ENCODE peak calls at places on chromosome 5, in seven cellular contexts. W, M, E, P, G, A and F are unnamed samples.

GRCh38 chr5:92548351-92548750 is 1032.7 kb downstream of the NR2F1-AS1 start:
- DNase-seq in W (no peak), P (no peak), E (peak), M (no peak), G (no peak), A (no peak), F (no peak)

GRCh38 chr5:180816608-180817534 is 14.3 kb upstream of the MGAT1 start:
- DNase-seq in M (peak), G (no peak), P (peak), W (no peak), A (no peak), E (peak), F (no peak)

GRCh38 chr5:10565785-10566506 is 2.1 kb downstream of the ANKRD33B start:
- DNase-seq in W (peak), M (no peak), G (peak), E (no peak), P (no peak), A (no peak), F (no peak)

GRCh38 chr5:173950829-173951228 is 38.1 kb upstream of the C5orf47 start:
- DNase-seq in G (no peak), W (no peak), P (no peak), A (no peak), M (no peak), E (peak), F (no peak)

GRCh38 chr5:74206571-74207550 is 433.7 kb downstream of the ENC1 start:
- DNase-seq in A (no peak), G (peak), P (peak), E (peak), W (peak), M (peak), F (no peak)

GRCh38 chr5:57410374-57411320 is 72.0 kb downstream of the ACTBL2 start:
- DNase-seq in W (no peak), M (no peak), G (no peak), A (no peak), P (no peak), E (no peak), F (no peak)

GRCh38 chr5:40615586-40616193 is 64.0 kb upstream of the PTGER4 start:
- DNase-seq in P (no peak), M (no peak), E (peak), G (no peak), A (no peak), W (no peak), F (no peak)

GRCh38 chr5:150618188-150618587 is 22.3 kb upstream of the SYNPO start:
- DNase-seq in W (no peak), P (peak), E (peak), A (no peak), G (no peak), M (no peak), F (no peak)

GRCh38 chr5:56833325-56833724 is 18.0 kb downstream of the MAP3K1 start:
- DNase-seq in W (no peak), A (no peak), P (no peak), E (no peak), G (no peak), M (no peak), F (no peak)

GRCh38 chr5:160467555-160468418 is 46.1 kb downstream of the PTTG1 start:
- DNase-seq in A (no peak), P (peak), W (peak), M (peak), E (peak), G (peak), F (peak)

GRCh38 chr5:140869555-140869886 is 764 bp downstream of the PCDHA11 start:
- DNase-seq in W (no peak), E (no peak), A (no peak), M (no peak), P (no peak), G (no peak), F (no peak)

GRCh38 chr5:158701406-158702177 is 398.1 kb downstream of the EBF1 start:
- DNase-seq in G (no peak), P (peak), M (no peak), E (peak), W (no peak), A (no peak), F (no peak)

GRCh38 chr5:143536364-143536763 is 132.9 kb upstream of the NR3C1 start:
- DNase-seq in E (peak), A (no peak), M (no peak), P (no peak), G (peak), W (no peak), F (no peak)

GRCh38 chr5:39951070-39951469 is 526.3 kb upstream of the DAB2 start:
- DNase-seq in W (no peak), E (no peak), G (no peak), M (no peak), A (no peak), P (no peak), F (no peak)

GRCh38 chr5:180792287-180792964 is 10.2 kb downstream of the MGAT1 start:
- DNase-seq in P (no peak), G (no peak), M (peak), W (no peak), A (peak), E (no peak), F (no peak)

GRCh38 chr5:96743065-96743768 is 64.5 kb downstream of the ERAP1 start:
- DNase-seq in M (no peak), W (no peak), G (no peak), P (no peak), E (peak), A (no peak), F (no peak)

GRCh38 chr5:96433066-96433447 is at the start of gene PCSK1:
- DNase-seq in E (peak), A (no peak), G (no peak), W (no peak), P (no peak), M (no peak), F (no peak)

GRCh38 chr5:151617841-151618710 is 26.9 kb upstream of the FAT2 start:
- DNase-seq in G (no peak), M (no peak), E (no peak), P (no peak), A (no peak), W (no peak), F (no peak)

GRCh38 chr5:32388429-32389111 is 56.0 kb downstream of the ZFR start:
- DNase-seq in W (no peak), P (no peak), M (no peak), A (no peak), E (peak), G (no peak), F (no peak)

GRCh38 chr5:17314907-17315471 is 97.6 kb downstream of the BASP1 start:
- DNase-seq in A (no peak), G (no peak), P (no peak), E (peak), M (no peak), W (no peak), F (no peak)

GRCh38 chr5:23042231-23042630 is 189.1 kb upstream of the CDH12 start:
- DNase-seq in E (no peak), A (no peak), W (no peak), P (no peak), M (no peak), G (no peak), F (no peak)

GRCh38 chr5:175671013-175671412 is 13.1 kb downstream of the HRH2 start:
- DNase-seq in M (peak), W (no peak), G (no peak), E (no peak), A (no peak), P (no peak), F (no peak)

GRCh38 chr5:39459091-39459490 is 34.3 kb upstream of the DAB2 start:
- DNase-seq in G (no peak), E (peak), A (no peak), W (no peak), P (no peak), M (no peak), F (no peak)

GRCh38 chr5:10321882-10322281 is 14.2 kb upstream of the CMBL start:
- DNase-seq in W (no peak), E (no peak), M (no peak), G (no peak), A (no peak), P (no peak), F (no peak)

GRCh38 chr5:144131256-144131655 is 39.2 kb downstream of the YIPF5 start:
- DNase-seq in M (no peak), P (no peak), W (no peak), A (no peak), E (no peak), G (no peak), F (no peak)

GRCh38 chr5:102554728-102555127 is 55.9 kb upstream of the SLCO6A1 start:
- DNase-seq in M (no peak), E (no peak), W (no peak), P (no peak), A (no peak), G (no peak), F (no peak)
- TF ChIP-seq CTCF in M (peak), E (no peak), W (no peak), P (no peak), A (peak), G (peak), F (no peak)

GRCh38 chr5:138372653-138373052 is 20.2 kb downstream of the KDM3B start:
- DNase-seq in E (no peak), P (no peak), G (no peak), W (no peak), A (no peak), M (no peak), F (no peak)

GRCh38 chr5:138372225-138372624 is 19.7 kb downstream of the KDM3B start:
- DNase-seq in P (no peak), G (no peak), M (no peak), A (no peak), E (no peak), W (no peak), F (no peak)

GRCh38 chr5:138369706-138370105 is 17.2 kb downstream of the KDM3B start:
- DNase-seq in E (no peak), P (no peak), W (no peak), A (no peak), G (no peak), M (no peak), F (no peak)

GRCh38 chr5:138370537-138370936 is 18.1 kb downstream of the KDM3B start:
- DNase-seq in M (no peak), E (peak), A (no peak), G (no peak), P (no peak), W (no peak), F (no peak)

DNA sequence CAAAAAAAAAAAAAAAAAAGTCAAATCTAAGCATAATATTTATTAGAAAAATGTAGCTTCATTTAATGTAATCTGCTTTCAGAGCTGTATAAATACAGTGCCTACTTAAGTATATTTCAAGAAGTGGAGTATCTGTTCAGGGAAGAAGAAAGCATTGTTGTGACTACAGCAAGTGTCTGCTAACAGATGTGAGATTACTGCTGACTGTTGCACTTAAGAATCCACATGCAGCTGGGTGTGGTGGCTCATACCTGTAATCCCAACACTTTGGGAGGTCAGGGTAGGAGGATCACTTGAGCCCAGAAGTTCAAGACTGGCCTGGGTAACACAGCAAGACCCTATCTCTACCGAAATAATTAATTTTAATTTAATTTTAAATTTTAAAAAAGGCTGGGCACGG is 19.0 kb downstream of the KDM3B start:
- DNase-seq in W (no peak), M (no peak), G (no peak), A (no peak), E (no peak), P (no peak), F (no peak)
- TF ChIP-seq CTCF in W (no peak), M (no peak), G (no peak), A (no peak), E (no peak), P (no peak), F (no peak)

DNA sequence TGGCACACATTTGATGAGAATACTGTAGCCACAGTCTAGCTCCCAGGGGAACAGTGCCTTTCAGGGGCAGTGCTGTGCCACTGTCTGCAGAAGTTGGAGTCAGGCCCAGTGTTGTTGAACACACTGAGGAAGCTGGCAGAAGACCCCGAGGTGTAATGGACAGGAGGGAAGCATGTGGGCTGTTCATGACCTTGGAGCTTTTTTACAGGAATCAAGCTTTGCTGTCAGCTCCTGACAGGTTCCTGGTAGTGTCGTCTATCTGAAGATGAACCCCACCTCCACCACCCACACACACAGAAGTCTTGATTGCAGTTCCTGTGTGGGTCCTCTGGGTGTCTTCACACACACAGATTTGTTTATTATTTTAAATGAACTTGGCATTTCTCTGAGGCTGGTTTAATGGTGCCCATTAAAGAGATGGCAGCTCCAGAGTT is 40.3 kb upstream of the TNFAIP8 start:
- DNase-seq in W (peak), M (no peak), G (no peak), P (no peak), A (no peak), E (no peak), F (no peak)
- TF ChIP-seq CTCF in W (peak), M (peak), G (peak), P (no peak), A (peak), E (peak), F (peak)

GRCh38 chr5:98349251-98349989 is 424.0 kb upstream of the RGMB start:
- DNase-seq in P (no peak), G (peak), W (no peak), E (peak), M (no peak), A (no peak), F (no peak)
- TF ChIP-seq CTCF in P (no peak), G (peak), W (peak), E (peak), M (no peak), A (peak), F (no peak)

GRCh38 chr5:142445266-142445665 is 120.4 kb upstream of the SPRY4 start:
- DNase-seq in M (no peak), W (no peak), E (peak), A (no peak), G (no peak), P (no peak), F (no peak)
- TF ChIP-seq CTCF in M (no peak), W (no peak), E (no peak), A (no peak), G (no peak), P (no peak), F (no peak)

GRCh38 chr5:72584466-72584865 is 77.3 kb upstream of the ZNF366 start:
- DNase-seq in P (no peak), M (no peak), A (no peak), G (no peak), E (no peak), W (no peak), F (no peak)
- TF ChIP-seq CTCF in P (no peak), M (no peak), A (no peak), G (no peak), E (peak), W (no peak), F (no peak)

GRCh38 chr5:14008819-14009311 is 64.4 kb upstream of the DNAH5 start:
- DNase-seq in A (no peak), P (no peak), W (no peak), M (peak), G (peak), E (no peak), F (no peak)

GRCh38 chr5:14016549-14016948 is 72.1 kb upstream of the DNAH5 start:
- DNase-seq in M (no peak), G (no peak), E (no peak), P (no peak), A (no peak), W (no peak), F (no peak)

GRCh38 chr5:14006823-14007510 is 62.5 kb upstream of the DNAH5 start:
- DNase-seq in E (no peak), A (no peak), G (no peak), P (no peak), W (no peak), M (no peak), F (no peak)

GRCh38 chr5:14009575-14009974 is 65.1 kb upstream of the DNAH5 start:
- DNase-seq in A (no peak), P (no peak), G (no peak), W (no peak), M (no peak), E (no peak), F (no peak)

DNA sequence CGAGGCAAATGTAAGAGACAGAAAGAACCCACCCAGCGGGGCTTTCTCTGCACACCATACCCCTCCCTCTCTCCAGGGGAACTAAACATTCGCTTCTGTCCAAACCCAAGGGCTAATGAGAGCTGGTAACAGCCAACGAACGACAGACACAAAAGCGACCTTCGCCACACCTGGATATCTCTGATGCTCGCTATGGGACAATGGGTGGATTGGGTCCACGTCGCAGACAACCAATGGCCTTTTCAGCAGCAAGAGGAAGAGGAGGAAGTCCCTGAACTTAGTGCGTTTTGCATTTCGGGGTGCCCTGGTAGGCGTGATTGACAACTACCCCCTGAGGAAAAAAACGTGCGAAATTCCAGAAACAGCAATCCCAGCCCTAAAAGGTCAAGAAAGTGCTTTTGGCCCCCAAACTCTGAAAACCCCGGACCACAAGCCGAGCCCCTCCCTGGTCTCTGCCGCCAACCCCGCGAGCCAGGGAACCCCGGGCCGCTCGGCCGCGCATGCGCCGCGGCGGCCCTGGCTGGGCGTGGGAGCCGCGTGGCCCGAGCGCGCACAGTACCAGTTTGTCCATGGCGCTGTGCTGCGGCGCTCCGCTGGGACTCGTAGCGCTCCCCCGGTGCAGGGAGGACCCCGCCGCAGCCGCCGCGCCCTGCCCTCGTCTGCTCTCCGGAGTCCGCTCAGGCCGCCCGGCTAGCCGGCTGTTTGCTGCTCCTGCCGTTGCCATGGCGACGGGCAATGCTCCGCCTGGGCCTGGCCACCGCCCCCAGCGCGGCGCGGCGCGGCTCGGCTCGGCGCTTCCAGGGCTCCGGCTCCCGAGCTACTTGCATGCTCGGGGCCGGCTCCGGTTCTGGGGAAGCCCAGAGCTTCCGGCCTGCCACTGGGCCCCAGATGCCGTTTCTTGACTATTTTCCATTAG is 66.9 kb upstream of the DNAH5 start:
- DNase-seq in W (peak), M (peak), A (peak), P (peak), E (peak), G (peak), F (no peak)
- TF ChIP-seq CTCF in W (no peak), M (peak), A (peak), P (no peak), E (no peak), G (no peak), F (no peak)

GRCh38 chr5:29460946-29461538 is 1732.4 kb upstream of the CDH6 start:
- DNase-seq in P (no peak), A (no peak), E (no peak), W (no peak), G (no peak), M (no peak), F (no peak)

DNA sequence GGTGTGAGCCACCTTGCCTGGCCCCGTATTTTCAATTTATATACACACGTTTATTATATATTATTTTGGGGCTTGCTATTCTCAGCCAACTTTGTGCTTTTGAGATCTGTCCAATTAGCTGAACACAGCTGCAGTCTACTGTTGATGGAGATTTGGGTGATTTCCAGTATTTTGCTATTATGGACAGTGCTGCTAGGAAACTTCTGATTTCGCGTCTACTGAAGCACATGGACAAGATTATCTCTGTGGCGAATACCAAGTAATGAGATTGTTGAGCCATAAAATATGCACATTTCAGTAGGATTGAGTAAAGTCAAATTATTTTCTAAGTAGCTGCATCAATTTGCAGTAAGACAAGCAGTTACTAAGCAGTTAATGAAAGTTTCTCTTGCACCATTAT is 1731.2 kb upstream of the CDH6 start:
- DNase-seq in W (no peak), P (no peak), E (no peak), A (no peak), G (no peak), M (no peak), F (no peak)
- TF ChIP-seq CTCF in W (no peak), P (no peak), E (no peak), A (no peak), G (no peak), M (no peak), F (no peak)

GRCh38 chr5:87885727-87886126 is 382.9 kb downstream of the TMEM161B start:
- DNase-seq in P (no peak), M (no peak), A (no peak), W (no peak), G (no peak), E (peak), F (no peak)
- TF ChIP-seq CTCF in P (no peak), M (no peak), A (no peak), W (no peak), G (no peak), E (no peak), F (no peak)

GRCh38 chr5:61139094-61139873 is 23.0 kb downstream of the SMIM15 start:
- DNase-seq in E (no peak), G (no peak), W (no peak), A (no peak), P (no peak), M (no peak), F (no peak)
- TF ChIP-seq CTCF in E (peak), G (peak), W (peak), A (peak), P (no peak), M (no peak), F (no peak)